ENCODE peak calls at places on chromosomes 7 and 10, in eight cellular contexts. F, M, A, S, H, Q, G and D are unnamed samples.
A peak's percentile ranks its signal among the peaks of the same experiment; 100 is the strongest.

GRCh38 chr10:78866731-78867554 is 201.8 kb upstream of the ZMIZ1 start:
- DNase-seq in M (no peak), F (no peak), G (no peak), S (no peak), Q (peak; percentile 63), H (no peak), A (no peak), D (no peak)

GRCh38 chr10:60769406-60769805 is 8.9 kb upstream of the CDK1 start:
- DNase-seq in Q (no peak), F (no peak), M (no peak), S (no peak), G (no peak), A (no peak), H (no peak), D (no peak)

GRCh38 chr10:28179490-28180099 is 123.3 kb downstream of the MPP7 start:
- DNase-seq in A (no peak), H (peak; percentile 40), F (peak; percentile 76), M (no peak), G (peak; percentile 62), Q (peak; percentile 74), S (no peak), D (no peak)

GRCh38 chr7:37765872-37766525 is 82.4 kb upstream of the NME8 start:
- DNase-seq in S (no peak), G (no peak), A (peak; percentile 53), M (no peak), H (no peak), F (no peak), Q (no peak), D (no peak)

GRCh38 chr7:18900236-18900635 is 217.2 kb downstream of the TWIST1 start:
- DNase-seq in Q (no peak), M (no peak), F (no peak), G (no peak), S (no peak), H (no peak), A (no peak), D (no peak)

GRCh38 chr10:59383436-59383835 is 21.1 kb upstream of the FAM13C start:
- DNase-seq in F (peak; percentile 20), H (no peak), Q (peak; percentile 72), G (peak; percentile 54), S (no peak), A (no peak), M (no peak), D (no peak)

GRCh38 chr10:114967071-114967470 is 29.1 kb downstream of the TRUB1 start:
- DNase-seq in H (no peak), F (peak; percentile 51), Q (no peak), S (no peak), G (peak; percentile 72), A (no peak), M (no peak), D (no peak)

GRCh38 chr7:51310131-51310583 is 6.5 kb downstream of the COBL start:
- DNase-seq in A (no peak), H (no peak), Q (peak; percentile 30), G (no peak), S (no peak), M (no peak), F (no peak), D (peak; percentile 40)

GRCh38 chr10:87771871-87772500 is 46.0 kb downstream of the ATAD1 start:
- DNase-seq in F (peak; percentile 59), S (no peak), H (no peak), A (no peak), M (no peak), G (peak; percentile 20), Q (peak; percentile 49), D (no peak)

GRCh38 chr7:90701021-90701420 is 104.9 kb downstream of the CDK14 start:
- DNase-seq in H (no peak), Q (no peak), M (no peak), A (no peak), G (no peak), F (peak; percentile 13), S (no peak), D (no peak)

GRCh38 chr7:47352394-47352968 is 229.4 kb downstream of the TNS3 start:
- DNase-seq in M (no peak), H (no peak), A (no peak), Q (no peak), G (no peak), F (no peak), S (no peak), D (no peak)

GRCh38 chr10:76717141-76717540 is 920.5 kb downstream of the KCNMA1 start:
- DNase-seq in G (peak; percentile 71), M (no peak), Q (no peak), S (no peak), F (peak; percentile 74), H (no peak), A (no peak), D (no peak)

GRCh38 chr10:113476191-113476590 is 76.7 kb upstream of the HABP2 start:
- DNase-seq in S (no peak), Q (no peak), F (no peak), M (no peak), H (no peak), A (no peak), G (no peak), D (peak; percentile 80)

GRCh38 chr10:72285972-72286521 is 12.3 kb downstream of the DDIT4 start:
- DNase-seq in F (no peak), S (no peak), Q (no peak), M (no peak), A (no peak), H (no peak), G (no peak), D (peak; percentile 95)

GRCh38 chr10:115953203-115953602 is 319.8 kb downstream of the GFRA1 start:
- DNase-seq in F (no peak), M (no peak), G (peak; percentile 52), A (no peak), S (no peak), Q (no peak), H (no peak), D (no peak)

GRCh38 chr10:77479586-77479985 is 158.0 kb downstream of the KCNMA1 start:
- DNase-seq in S (no peak), G (no peak), F (no peak), A (no peak), Q (no peak), M (no peak), H (no peak), D (no peak)

GRCh38 chr7:157429001-157429679 is 92.3 kb downstream of the DNAJB6 start:
- DNase-seq in A (peak; percentile 24), H (no peak), S (peak; percentile 52), M (no peak), G (no peak), F (no peak), Q (no peak), D (no peak)

GRCh38 chr7:104185346-104185745 is 22.5 kb downstream of the ORC5 start:
- DNase-seq in M (no peak), F (no peak), A (no peak), S (no peak), G (no peak), H (no peak), Q (no peak), D (no peak)
- H3K36me3 ChIP-seq in M (peaks cover 24% of the 10 kb centered on the region), F (peaks cover 12% of the 10 kb centered on the region), A (peaks cover 74% of the 10 kb centered on the region), S (peaks cover 74% of the 10 kb centered on the region), G (peaks cover 15% of the 10 kb centered on the region), H (peaks cover 5% of the 10 kb centered on the region), Q (peaks cover 19% of the 10 kb centered on the region), D (peaks cover 9% of the 10 kb centered on the region)

GRCh38 chr7:102197161-102197560 is 89.5 kb upstream of the SH2B2 start:
- DNase-seq in S (no peak), H (no peak), M (no peak), G (no peak), F (no peak), A (no peak), Q (no peak), D (no peak)

GRCh38 chr7:102197599-102197998 is 89.1 kb upstream of the SH2B2 start:
- DNase-seq in Q (no peak), A (no peak), M (no peak), H (no peak), S (no peak), F (no peak), G (no peak), D (no peak)

GRCh38 chr7:102193806-102194205 is 92.9 kb upstream of the SH2B2 start:
- DNase-seq in F (peak; percentile 48), M (no peak), H (no peak), S (no peak), Q (no peak), G (peak; percentile 45), A (no peak), D (no peak)

GRCh38 chr7:102195361-102195760 is 91.3 kb upstream of the SH2B2 start:
- DNase-seq in A (no peak), G (no peak), S (no peak), F (no peak), Q (no peak), H (no peak), M (no peak), D (no peak)

DNA sequence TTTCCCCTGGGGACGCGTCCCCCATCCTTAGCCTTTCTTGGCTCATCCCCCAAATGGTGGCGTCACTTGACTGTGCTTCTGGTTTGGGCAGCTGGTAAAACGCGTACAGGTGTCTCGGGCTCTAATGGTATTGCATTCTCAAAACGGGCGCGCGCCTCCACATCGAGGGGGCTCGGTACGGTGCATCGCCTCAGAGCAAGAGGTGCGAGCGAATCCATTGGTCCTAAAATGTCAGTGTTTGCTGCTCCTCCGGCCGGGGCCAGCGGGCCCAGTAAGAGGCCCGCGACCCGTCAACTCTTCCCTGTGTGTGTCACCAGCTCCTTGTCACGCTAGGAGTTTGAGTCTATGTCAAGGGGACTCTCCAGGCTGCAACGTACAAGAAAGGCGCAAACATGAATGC is 90.6 kb upstream of the SH2B2 start:
- DNase-seq in G (no peak), F (no peak), A (no peak), S (no peak), Q (no peak), H (no peak), M (no peak), D (no peak)
- H3K4me3 ChIP-seq in G (no peak overlapping the region), F (no peak overlapping the region), A (no peak overlapping the region), S (no peak overlapping the region), Q (no peak overlapping the region), H (no peak overlapping the region), M (no peak overlapping the region), D (no peak overlapping the region)

GRCh38 chr7:1516586-1517251 is 12.5 kb upstream of the INTS1 start:
- DNase-seq in G (no peak), F (no peak), H (no peak), S (peak; percentile 59), A (no peak), M (no peak), Q (no peak), D (no peak)
- H3K36me3 ChIP-seq in G (no peaks in the 10 kb centered on the region), F (no peaks in the 10 kb centered on the region), H (no peaks in the 10 kb centered on the region), S (no peaks in the 10 kb centered on the region), A (no peaks in the 10 kb centered on the region), M (no peaks in the 10 kb centered on the region), Q (no peaks in the 10 kb centered on the region), D (no peaks in the 10 kb centered on the region)

DNA sequence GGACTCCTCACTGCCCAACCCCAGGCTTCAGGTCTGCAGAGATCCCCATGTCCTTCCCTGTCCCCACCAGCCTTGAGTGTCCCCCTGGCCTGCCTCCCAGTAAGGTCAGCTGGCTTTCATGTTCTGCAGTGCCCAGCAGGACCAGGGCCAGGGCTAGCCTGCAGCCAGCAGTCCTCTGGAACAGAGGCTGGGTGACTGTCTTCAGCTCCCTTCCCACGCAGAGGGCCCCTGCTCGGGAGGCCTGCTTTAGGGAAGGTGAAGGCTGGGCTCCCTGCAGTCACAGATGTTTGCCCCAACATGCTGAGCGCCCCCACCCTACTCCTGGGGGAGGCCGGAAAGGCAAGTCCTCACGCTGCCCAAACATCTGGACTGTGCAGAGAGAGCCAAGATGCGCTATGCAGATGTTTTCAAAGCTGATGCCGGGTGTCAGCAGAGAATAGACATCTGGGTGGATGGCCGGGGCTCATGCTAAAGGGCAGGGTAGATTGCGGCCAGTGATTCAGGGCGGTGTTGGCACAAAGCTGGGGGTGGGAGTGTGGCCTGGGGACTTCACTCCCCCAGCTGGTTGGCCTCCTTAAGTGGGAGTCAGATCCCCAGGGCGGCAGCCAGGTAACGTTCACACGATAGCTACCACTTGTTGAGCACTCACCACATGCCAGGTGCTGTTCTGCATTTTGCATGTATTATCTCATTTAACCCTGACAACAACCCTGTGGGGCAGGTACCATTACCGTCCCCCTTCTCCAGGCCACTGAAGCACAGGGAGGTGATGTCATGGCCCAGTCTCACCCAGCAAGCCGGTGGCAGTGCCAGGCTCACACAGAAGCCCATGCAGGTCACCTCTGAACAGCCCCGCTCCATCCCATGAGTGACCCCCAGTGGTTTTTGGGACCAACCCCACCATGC is 71.2 kb upstream of the COL13A1 start:
- DNase-seq in H (no peak), A (no peak), G (peak; percentile 63), S (no peak), Q (no peak), F (peak; percentile 32), M (no peak), D (no peak)
- H3K4me3 ChIP-seq in H (no peak overlapping the region), A (no peak overlapping the region), G (no peak overlapping the region), S (no peak overlapping the region), Q (no peak overlapping the region), F (no peak overlapping the region), M (no peak overlapping the region), D (no peak overlapping the region)